ENCODE peak calls at places on chromosome 1, in six cellular contexts. S is upper lobe of left lung, Q is A549, O is HepG2, J is GM12878, V is K562. I is an unnamed sample.

GRCh38 chr1:214018605-214019268 is 31.0 kb downstream of the PROX1 start:
- ATAC-seq in J (peak; percentile 91), V (no peak), O (no peak), S (no peak), Q (no peak), I (no peak)

GRCh38 chr1:32045770-32046169 is 27.0 kb upstream of the TMEM39B start:
- ATAC-seq in V (no peak), Q (no peak), S (peak; percentile 75), J (no peak), O (no peak), I (no peak)

GRCh38 chr1:63793741-63794240 is 20.0 kb downstream of the ROR1 start:
- ATAC-seq in S (no peak), Q (no peak), J (no peak), O (no peak), V (no peak), I (no peak)

GRCh38 chr1:56563568-56563967 is 15.8 kb downstream of the PLPP3 start:
- ATAC-seq in J (peak; percentile 6), S (no peak), O (peak; percentile 74), V (no peak), Q (no peak), I (no peak)

GRCh38 chr1:84758968-84759491 is 68.8 kb upstream of the SSX2IP start:
- ATAC-seq in V (no peak), S (peak; percentile 69), Q (no peak), O (no peak), J (peak; percentile 54), I (peak; percentile 19)

GRCh38 chr1:79726911-79727310 is 720.4 kb upstream of the ADGRL4 start:
- ATAC-seq in Q (no peak), J (no peak), V (no peak), O (no peak), S (no peak), I (no peak)

GRCh38 chr1:157407367-157407766 is 144.9 kb downstream of the FCRL5 start:
- ATAC-seq in J (no peak), S (no peak), V (no peak), O (no peak), Q (no peak), I (no peak)

GRCh38 chr1:207811920-207812720 is 60.3 kb downstream of the CD46 start:
- ATAC-seq in O (peak; percentile 94), J (peak; percentile 53), S (peak; percentile 54), V (peak; percentile 90), Q (peak; percentile 90), I (peak; percentile 72)

GRCh38 chr1:184650177-184650866 is 104.3 kb downstream of the EDEM3 start:
- ATAC-seq in V (no peak), O (no peak), J (no peak), Q (no peak), S (no peak), I (no peak)

GRCh38 chr1:155858805-155859233 is 548 bp upstream of the SYT11 start:
- ATAC-seq in V (peak; percentile 1), S (peak; percentile 2), O (no peak), J (peak; percentile 2), Q (peak; percentile 19), I (peak; percentile 40)

GRCh38 chr1:219215477-219215876 is 41.8 kb downstream of the LYPLAL1 start:
- ATAC-seq in S (no peak), V (peak; percentile 45), Q (no peak), O (no peak), J (peak; percentile 74), I (no peak)

GRCh38 chr1:115307621-115308020 is 30.4 kb downstream of the NGF start:
- ATAC-seq in V (no peak), J (no peak), S (peak; percentile 87), O (no peak), Q (no peak), I (no peak)

GRCh38 chr1:64398937-64399336 is 71.0 kb upstream of the CACHD1 start:
- ATAC-seq in O (no peak), J (no peak), S (no peak), V (no peak), Q (no peak), I (no peak)

GRCh38 chr1:164759945-164760584 is 201.1 kb downstream of the PBX1 start:
- ATAC-seq in V (peak; percentile 42), S (no peak), J (no peak), Q (no peak), O (no peak), I (no peak)

GRCh38 chr1:40394456-40395172 is 21.1 kb downstream of the SMAP2 start:
- ATAC-seq in J (peak; percentile 70), Q (no peak), V (peak; percentile 30), S (peak; percentile 51), O (no peak), I (no peak)

GRCh38 chr1:28287315-28287714 is 28.0 kb downstream of the SESN2 start:
- ATAC-seq in Q (no peak), V (no peak), J (peak; percentile 68), S (no peak), O (peak; percentile 20), I (no peak)

GRCh38 chr1:204437796-204438570 is 26.4 kb upstream of the PPP1R15B start:
- ATAC-seq in Q (no peak), J (no peak), O (no peak), S (no peak), V (no peak), I (no peak)

GRCh38 chr1:236063919-236064673 is 794 bp downstream of the NID1 start:
- ATAC-seq in V (no peak), S (peak; percentile 61), Q (peak; percentile 65), J (peak; percentile 29), O (peak; percentile 85), I (peak; percentile 44)

GRCh38 chr1:68221971-68222355 is 10.4 kb downstream of the WLS start:
- ATAC-seq in V (no peak), S (peak; percentile 60), O (no peak), J (peak; percentile 30), Q (no peak), I (no peak)

GRCh38 chr1:30446100-30446499 is 277.3 kb downstream of the MATN1 start:
- ATAC-seq in Q (no peak), V (no peak), J (no peak), O (no peak), S (no peak), I (no peak)

GRCh38 chr1:207070811-207071210 is 17.7 kb downstream of the PFKFB2 start:
- ATAC-seq in O (no peak), S (no peak), Q (no peak), V (no peak), J (no peak), I (no peak)

GRCh38 chr1:165856606-165857005 is 29.2 kb downstream of the UCK2 start:
- ATAC-seq in Q (no peak), V (no peak), S (no peak), J (no peak), O (no peak), I (no peak)
- H3K4me1 ChIP-seq in Q (peaks cover 71% of the 10 kb centered on the region), V (peaks cover 36% of the 10 kb centered on the region), S (peaks cover 5% of the 10 kb centered on the region), J (peaks cover 28% of the 10 kb centered on the region), O (peaks cover 73% of the 10 kb centered on the region), I (peaks cover 11% of the 10 kb centered on the region)

DNA sequence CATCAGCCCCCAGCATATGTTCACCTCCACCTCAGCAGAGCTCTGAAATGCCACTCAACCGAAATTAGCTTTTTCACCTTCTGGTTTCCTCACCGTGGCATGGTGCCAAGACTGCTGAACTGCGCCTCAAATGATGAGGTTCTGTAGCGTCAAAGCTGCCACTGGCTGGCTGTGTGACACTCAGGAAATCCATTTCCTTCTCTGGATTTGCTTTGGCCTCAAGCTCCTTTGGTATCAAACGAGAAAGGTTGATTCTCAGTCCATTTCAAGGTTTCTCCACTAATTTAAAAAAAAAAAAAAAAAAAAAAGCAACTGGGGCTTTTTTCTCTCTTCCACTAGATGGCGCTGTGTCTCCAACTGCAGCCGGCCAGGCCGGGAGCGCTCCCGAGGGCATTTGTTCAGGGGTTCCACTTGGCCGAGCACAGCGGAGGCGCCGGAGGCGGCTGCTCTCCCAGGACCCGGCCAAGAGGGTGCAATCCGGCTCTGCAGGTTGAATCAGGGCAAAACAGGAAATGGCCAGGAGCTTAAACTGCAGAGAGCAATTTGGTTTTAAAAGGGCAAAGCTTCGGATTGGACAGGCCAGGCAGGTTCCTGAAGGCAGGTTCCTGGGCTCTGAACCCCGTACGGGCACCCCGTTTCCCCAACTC is 26.5 kb upstream of the PLA2G2C start:
- ATAC-seq in S (peak; percentile 62), O (peak; percentile 86), V (peak; percentile 87), Q (peak; percentile 87), J (peak; percentile 89), I (peak; percentile 63)
- TF ChIP-seq EP300 in S (no peak), O (no peak), V (no peak), Q (no peak), J (no peak), I (no peak)

GRCh38 chr1:100380635-100381034 is 28.3 kb downstream of the CDC14A start:
- ATAC-seq in Q (no peak), S (no peak), J (no peak), V (peak; percentile 9), O (no peak), I (no peak)

GRCh38 chr1:100378956-100379355 is 26.6 kb downstream of the CDC14A start:
- ATAC-seq in J (peak; percentile 8), V (no peak), O (no peak), S (no peak), Q (no peak), I (no peak)

GRCh38 chr1:100383743-100384405 is 31.6 kb downstream of the CDC14A start:
- ATAC-seq in S (no peak), Q (no peak), O (no peak), V (no peak), J (no peak), I (no peak)

GRCh38 chr1:100387209-100387608 is 34.9 kb downstream of the CDC14A start:
- ATAC-seq in J (peak; percentile 58), S (no peak), V (no peak), O (no peak), Q (no peak), I (no peak)

DNA sequence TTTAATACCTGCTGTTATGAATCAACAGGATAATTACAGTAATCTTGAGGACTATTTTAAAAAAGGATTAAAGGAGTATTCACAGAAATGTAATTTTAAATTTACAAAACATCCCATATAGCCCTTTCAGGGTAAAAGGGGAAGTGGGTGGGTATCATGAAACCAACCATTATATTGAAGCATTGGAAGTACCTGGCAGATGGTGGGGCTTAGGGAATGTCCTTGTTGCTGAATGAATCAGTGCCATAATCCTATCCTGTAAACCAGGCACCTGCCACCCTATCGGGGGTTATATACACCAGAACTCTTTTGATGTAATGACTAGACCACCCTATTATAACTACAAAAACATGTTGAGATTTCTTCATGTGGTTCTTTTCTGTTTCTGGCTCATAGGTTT is 30.4 kb downstream of the CDC14A start:
- ATAC-seq in Q (no peak), J (no peak), O (no peak), S (no peak), V (no peak), I (no peak)
- H3K4me1 ChIP-seq in Q (peaks cover 4% of the 10 kb centered on the region), J (peaks cover 30% of the 10 kb centered on the region), O (peaks cover 11% of the 10 kb centered on the region), S (peaks cover 5% of the 10 kb centered on the region), V (peaks cover 7% of the 10 kb centered on the region), I (no peaks in the 10 kb centered on the region)

DNA sequence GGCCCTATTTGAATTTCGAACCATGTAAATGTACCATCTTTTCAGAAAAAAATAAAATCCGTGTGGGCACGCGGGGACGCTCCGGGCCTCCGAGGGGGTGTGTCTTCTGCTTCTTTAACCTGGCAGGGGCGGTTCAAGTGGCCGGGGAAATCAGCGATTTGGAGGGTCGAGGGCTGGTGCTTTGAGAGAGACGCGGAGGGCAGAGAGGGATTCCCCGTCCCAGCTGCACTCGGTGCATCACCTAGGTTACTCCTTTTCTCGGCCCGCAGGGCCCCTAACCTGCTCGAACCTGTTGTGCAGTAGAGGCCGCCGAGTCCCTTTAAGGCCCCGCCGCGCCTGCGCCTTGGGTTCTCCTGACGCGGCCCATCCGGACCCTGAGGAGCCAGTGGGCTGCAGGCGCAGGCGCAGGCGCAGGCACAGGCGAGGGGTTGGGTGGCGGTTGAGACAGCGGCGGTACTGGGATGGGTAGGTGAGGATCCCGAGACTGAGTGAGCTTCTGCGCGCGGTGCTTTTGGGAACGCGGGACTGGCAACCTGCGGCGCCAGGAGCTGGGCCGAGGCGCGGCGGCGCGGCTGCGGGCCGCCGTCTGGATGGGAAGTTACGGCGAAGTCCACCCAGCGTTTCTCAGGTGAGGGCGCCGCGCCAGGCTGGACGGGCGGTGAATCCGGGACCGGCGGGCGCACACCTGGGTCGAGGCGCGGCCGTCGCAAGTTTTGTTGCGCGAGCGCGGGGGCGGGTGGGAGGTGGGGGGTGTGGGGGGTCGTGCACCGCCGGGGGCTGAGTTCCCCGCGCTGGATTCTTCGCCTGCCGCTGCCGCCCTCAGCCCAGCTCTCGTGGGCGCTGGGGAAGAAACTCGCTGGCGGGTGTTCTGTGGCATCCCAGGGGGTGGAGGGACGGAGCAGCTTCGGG is at the start of gene NBPF3:
- ATAC-seq in S (peak; percentile 99), J (peak; percentile 100), Q (peak; percentile 100), V (peak; percentile 96), O (peak; percentile 91), I (peak; percentile 98)
- TF ChIP-seq EP300 in S (no peak), J (no peak), Q (no peak), V (no peak), O (no peak), I (no peak)

I was measured in gastroesophageal sphincter.